ENCODE peak calls at places on chromosomes 6 and 20, in nine cellular contexts. R is H9; T is nephron progenitor cell; L is CD4-positive, alpha-beta T cell; O is brain microvascular endothelial cell; A is RWPE1; Y is dorsolateral prefrontal cortex; W is fibroblast of lung; M is fibroblast of the aortic adventitia. Z is an unnamed sample.

GRCh38 chr6:157757430-157758403 is 65.3 kb upstream of the SNX9 start:
- DNase-seq in R (no peak), T (no peak), L (no peak), O (no peak), A (no peak), Y (no peak), W (no peak), M (no peak), Z (no peak)

GRCh38 chr20:6269163-6269873 is 146.5 kb upstream of the FERMT1 start:
- DNase-seq in R (peak), T (peak), L (no peak), O (no peak), A (no peak), Y (no peak), W (no peak), M (no peak), Z (no peak)

GRCh38 chr20:54535045-54535444 is 59.7 kb downstream of the DOK5 start:
- DNase-seq in R (no peak), T (no peak), L (no peak), O (no peak), A (no peak), Y (no peak), W (peak), M (peak), Z (no peak)

GRCh38 chr20:50848341-50848808 is 53.5 kb downstream of the BCAS4 start:
- DNase-seq in R (no peak), T (no peak), L (no peak), O (no peak), A (peak), Y (peak), W (peak), M (peak), Z (no peak)

GRCh38 chr6:148508401-148509151 is 165.9 kb downstream of the SASH1 start:
- DNase-seq in R (no peak), T (no peak), L (no peak), O (no peak), A (no peak), Y (no peak), W (peak), M (peak), Z (no peak)

GRCh38 chr20:44997668-44998067 is 31.4 kb downstream of the STK4 start:
- DNase-seq in R (no peak), T (no peak), L (no peak), O (no peak), A (no peak), Y (no peak), W (no peak), M (no peak), Z (no peak)

GRCh38 chr20:61437280-61438206 is 185.5 kb downstream of the CDH4 start:
- DNase-seq in R (peak), T (no peak), L (no peak), O (peak), A (peak), Y (no peak), W (peak), M (peak), Z (no peak)

GRCh38 chr20:61815176-61815575 is 250.5 kb downstream of the TAF4 start:
- DNase-seq in R (no peak), T (no peak), L (no peak), O (no peak), A (no peak), Y (no peak), W (no peak), M (no peak), Z (no peak)

GRCh38 chr20:33061626-33062025 is 7.9 kb downstream of the BPIFB3 start:
- DNase-seq in R (no peak), T (no peak), L (no peak), O (no peak), A (no peak), Y (no peak), W (no peak), M (no peak), Z (no peak)

GRCh38 chr6:154474636-154475428 is 35.7 kb downstream of the CNKSR3 start:
- DNase-seq in R (no peak), T (no peak), L (no peak), O (peak), A (peak), Y (no peak), W (peak), M (peak), Z (no peak)

GRCh38 chr6:18586133-18586532 is 199.0 kb downstream of the RNF144B start:
- DNase-seq in R (no peak), T (no peak), L (no peak), O (no peak), A (no peak), Y (no peak), W (no peak), M (no peak), Z (no peak)

GRCh38 chr6:70657706-70658105 is 10.0 kb upstream of the SMAP1 start:
- DNase-seq in R (no peak), T (no peak), L (no peak), O (no peak), A (no peak), Y (no peak), W (no peak), M (no peak), Z (no peak)

GRCh38 chr20:3658708-3659491 is 4.3 kb downstream of the GFRA4 start:
- DNase-seq in R (no peak), T (no peak), L (no peak), O (no peak), A (no peak), Y (no peak), W (no peak), M (no peak), Z (no peak)

GRCh38 chr20:64076061-64076997 is 3.0 kb downstream of the RGS19 start:
- DNase-seq in R (no peak), T (no peak), L (no peak), O (no peak), A (no peak), Y (no peak), W (no peak), M (no peak), Z (no peak)

DNA sequence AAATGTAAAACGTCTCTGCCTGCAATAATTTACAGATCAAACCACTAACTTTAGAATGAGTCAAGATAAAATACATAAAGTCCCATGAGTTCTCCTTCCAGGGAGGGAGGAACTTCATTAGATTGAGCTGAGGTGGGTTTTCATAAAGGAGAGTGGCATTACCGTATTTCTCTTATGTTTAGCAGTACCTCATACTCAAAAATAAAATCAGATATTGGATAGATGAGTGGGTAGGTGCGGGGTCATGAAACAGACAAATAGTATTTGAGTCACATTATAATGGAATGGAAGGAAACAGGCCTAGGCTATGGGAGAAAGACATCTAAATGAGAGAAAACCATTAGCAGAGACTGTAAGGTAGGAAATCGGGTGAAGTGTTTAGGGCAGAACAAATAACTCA is 166.1 kb upstream of the SMLR1 start:
- DNase-seq in R (no peak), T (no peak), L (no peak), O (no peak), A (no peak), Y (no peak), W (no peak), M (no peak), Z (no peak)
- TF ChIP-seq CTCF in R (no peak), T (no peak), L (no peak), O (no peak), A (no peak), Y (no peak), W (no peak), M (no peak), Z (no peak)

DNA sequence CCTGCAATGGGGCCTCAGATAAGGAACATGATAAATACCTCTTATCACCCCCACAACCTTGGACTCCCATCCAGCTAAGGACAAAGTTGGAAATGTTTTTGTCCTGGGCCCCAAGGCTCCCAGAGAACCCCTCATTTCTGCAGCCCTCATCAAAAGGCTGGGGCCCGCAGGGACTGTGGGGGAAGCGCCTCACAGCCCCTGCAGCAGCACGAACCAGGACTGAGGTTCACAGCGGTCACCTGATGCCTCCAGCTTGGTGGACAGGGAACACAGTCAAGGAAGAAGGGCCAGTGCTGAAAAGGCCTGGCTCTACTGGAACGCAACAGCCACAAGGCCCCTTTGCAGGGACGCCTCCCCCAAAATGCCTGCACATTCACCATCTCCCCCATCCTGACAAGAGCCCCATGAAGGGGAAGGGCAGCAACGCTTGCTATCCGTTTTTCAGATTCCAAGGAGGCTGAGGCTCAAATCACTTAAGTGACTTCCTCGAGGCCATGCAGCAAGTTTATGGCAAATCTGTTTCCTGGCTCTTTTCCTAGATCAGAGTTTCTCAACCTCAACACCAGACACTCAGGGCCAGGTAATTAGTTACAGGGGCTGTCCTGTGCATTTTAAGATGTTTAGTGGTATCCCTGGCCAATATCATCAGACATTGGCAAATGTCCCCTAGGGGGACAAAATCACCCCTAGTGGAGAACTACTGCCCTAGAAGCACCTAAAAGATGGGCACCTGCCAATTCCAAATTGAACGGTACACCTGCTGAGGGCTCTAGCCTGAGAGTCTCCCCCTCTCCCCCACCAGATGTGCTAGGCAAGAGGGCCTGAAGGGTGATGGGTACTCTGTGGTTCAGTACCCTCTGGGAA is 10.5 kb downstream of the TFEB start:
- DNase-seq in R (no peak), T (no peak), L (no peak), O (no peak), A (no peak), Y (no peak), W (no peak), M (no peak), Z (no peak)
- TF ChIP-seq CTCF in R (no peak), T (no peak), L (no peak), O (peak), A (no peak), Y (no peak), W (peak), M (peak), Z (no peak)

GRCh38 chr6:2575191-2575590 is 175.5 kb downstream of the MYLK4 start:
- DNase-seq in R (no peak), T (no peak), L (no peak), O (peak), A (no peak), Y (no peak), W (peak), M (no peak), Z (no peak)
- TF ChIP-seq CTCF in R (no peak), T (no peak), L (no peak), O (no peak), A (no peak), Y (no peak), W (no peak), M (no peak), Z (no peak)

DNA sequence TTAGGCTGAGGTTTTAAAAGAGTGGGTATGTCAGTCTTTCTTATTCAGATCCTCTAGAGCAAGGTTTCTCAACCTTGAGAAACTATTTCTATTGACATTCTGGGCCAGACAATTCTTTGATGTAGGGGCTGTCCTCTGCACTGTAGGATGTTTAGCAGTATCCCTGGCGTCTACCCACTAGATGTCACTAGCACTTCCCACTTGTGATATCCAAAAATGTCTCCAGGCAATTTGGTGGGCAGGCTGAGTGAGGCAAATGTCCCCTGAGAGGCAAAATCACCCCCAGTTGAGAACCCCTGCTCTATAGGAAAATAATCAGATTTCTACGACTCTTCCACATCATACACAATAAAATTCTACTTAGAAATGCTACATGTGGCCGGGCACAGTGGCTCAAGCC is 7.7 kb upstream of the ZKSCAN8 start:
- DNase-seq in R (peak), T (no peak), L (no peak), O (peak), A (no peak), Y (no peak), W (peak), M (peak), Z (no peak)
- TF ChIP-seq CTCF in R (peak), T (peak), L (peak), O (peak), A (peak), Y (no peak), W (peak), M (peak), Z (no peak)

GRCh38 chr6:105077592-105078463 is 102.0 kb downstream of the POPDC3 start:
- DNase-seq in R (no peak), T (no peak), L (no peak), O (peak), A (peak), Y (no peak), W (peak), M (peak), Z (no peak)
- TF ChIP-seq CTCF in R (peak), T (peak), L (no peak), O (peak), A (peak), Y (peak), W (peak), M (peak), Z (no peak)

GRCh38 chr6:11700118-11700718 is 78.4 kb downstream of the ADTRP start:
- DNase-seq in R (no peak), T (no peak), L (no peak), O (no peak), A (peak), Y (no peak), W (peak), M (peak), Z (no peak)
- TF ChIP-seq CTCF in R (peak), T (peak), L (peak), O (peak), A (peak), Y (peak), W (peak), M (peak), Z (no peak)

GRCh38 chr6:55963301-55963700 is 87.9 kb upstream of the BMP5 start:
- DNase-seq in R (no peak), T (no peak), L (no peak), O (peak), A (no peak), Y (no peak), W (peak), M (peak), Z (no peak)
- TF ChIP-seq CTCF in R (peak), T (no peak), L (no peak), O (peak), A (no peak), Y (no peak), W (peak), M (peak), Z (no peak)

DNA sequence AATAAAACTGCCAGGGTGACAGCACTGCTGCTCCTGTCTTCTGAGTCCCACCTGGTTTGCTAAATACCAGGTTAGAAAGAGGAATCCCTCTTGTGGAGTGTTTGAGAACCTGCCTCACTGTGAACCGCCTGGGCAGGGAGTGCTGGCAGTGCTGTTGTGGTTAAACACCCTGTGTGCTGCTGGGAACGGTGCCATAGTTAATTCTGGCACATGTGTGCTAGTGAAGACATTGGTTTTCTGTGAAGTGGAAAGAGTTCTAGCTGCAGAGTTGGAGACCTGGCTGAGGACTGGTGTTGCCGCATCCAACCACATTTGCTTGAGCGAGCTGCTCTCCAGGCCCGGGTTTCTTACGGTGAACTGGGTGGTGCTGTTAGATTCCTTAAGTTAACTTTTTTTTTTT is 72.7 kb downstream of the IGF2R start:
- DNase-seq in R (no peak), T (no peak), L (no peak), O (peak), A (peak), Y (peak), W (peak), M (peak), Z (no peak)
- TF ChIP-seq CTCF in R (peak), T (no peak), L (no peak), O (peak), A (peak), Y (no peak), W (peak), M (peak), Z (no peak)

GRCh38 chr6:39855356-39855995 is 63.3 kb downstream of the DAAM2 start:
- DNase-seq in R (no peak), T (no peak), L (no peak), O (peak), A (no peak), Y (no peak), W (peak), M (no peak), Z (no peak)

GRCh38 chr6:39853604-39854003 is 61.4 kb downstream of the DAAM2 start:
- DNase-seq in R (no peak), T (no peak), L (no peak), O (no peak), A (no peak), Y (no peak), W (no peak), M (no peak), Z (no peak)

GRCh38 chr6:39861663-39862062 is 69.5 kb downstream of the DAAM2 start:
- DNase-seq in R (peak), T (no peak), L (no peak), O (no peak), A (no peak), Y (no peak), W (no peak), M (no peak), Z (no peak)

DNA sequence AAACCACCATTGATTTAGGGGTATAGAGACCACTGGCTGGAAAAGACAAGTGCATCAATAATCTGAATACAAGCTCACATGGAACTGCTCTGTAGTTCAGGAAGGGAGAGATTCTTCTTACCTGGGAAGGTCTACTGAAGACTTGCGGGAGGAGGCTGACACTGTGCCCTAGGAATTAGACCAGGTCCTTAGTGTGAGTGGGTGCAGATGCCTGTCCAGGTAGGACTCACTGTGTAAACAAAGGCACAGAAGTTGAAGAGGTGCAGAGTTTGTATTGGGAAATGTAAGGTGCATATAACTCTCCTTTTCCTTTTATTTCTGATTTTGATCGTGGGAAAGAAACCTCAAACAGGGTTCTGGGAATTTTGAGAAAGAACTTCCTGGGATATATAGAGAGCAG is 66.8 kb downstream of the DAAM2 start:
- DNase-seq in R (no peak), T (no peak), L (no peak), O (no peak), A (no peak), Y (no peak), W (no peak), M (no peak), Z (no peak)
- TF ChIP-seq CTCF in R (no peak), T (no peak), L (no peak), O (no peak), A (no peak), Y (no peak), W (no peak), M (no peak), Z (no peak)

DNA sequence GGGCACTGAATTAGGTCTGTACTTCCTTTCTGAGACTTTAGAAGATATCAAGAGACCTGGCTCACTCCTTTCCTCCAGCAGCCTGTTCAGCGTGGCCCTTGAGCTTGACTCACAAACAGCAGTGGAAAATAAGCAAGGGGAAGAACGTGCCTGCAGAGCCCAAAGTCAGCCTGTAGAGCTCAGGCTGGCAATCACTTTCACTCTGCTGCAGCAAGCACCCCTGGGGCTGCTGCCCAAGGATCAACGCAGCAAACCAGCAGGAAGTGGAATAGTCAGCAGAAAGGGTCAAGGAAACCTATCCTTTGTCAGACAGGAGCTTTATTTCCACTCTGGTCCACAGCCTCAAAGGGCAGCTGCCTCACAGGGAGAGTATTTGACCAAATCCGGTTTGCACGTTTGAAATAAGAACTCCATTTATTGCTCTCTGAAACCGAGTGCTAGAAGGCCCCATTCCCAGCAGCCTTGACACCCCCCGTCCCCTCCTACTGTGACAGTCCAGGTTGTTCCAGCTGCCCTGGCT is 77.4 kb downstream of the PRDM1 start:
- DNase-seq in R (peak), T (no peak), L (peak), O (peak), A (no peak), Y (peak), W (peak), M (peak), Z (no peak)
- TF ChIP-seq CTCF in R (peak), T (no peak), L (no peak), O (peak), A (no peak), Y (no peak), W (peak), M (peak), Z (no peak)

Z was measured in omental fat pad.